ENCODE peak calls at places on chromosomes 16 and 17, in nine cellular contexts. B is T-helper 2 cell; Q is bronchial epithelial cell; I is activated CD8-positive, alpha-beta T cell treated with anti-CD3 and anti-CD28 coated beads for 36 hours; A is AML-193; U is activated CD4-positive, CD25-positive, alpha-beta regulatory T cell; P is activated CD8-positive, alpha-beta memory T cell treated with anti-CD3 and anti-CD28 coated beads for 1 hour; L is activated CD4-positive, alpha-beta T cell treated with anti-CD3 and anti-CD28 coated beads for 24 hours; S is left colon. R is an unnamed sample.

GRCh38 chr17:11730747-11731146 is 132.5 kb downstream of the DNAH9 start:
- DNase-seq in A (no peak), U (no peak), P (no peak), L (no peak), I (no peak), S (no peak), B (no peak), Q (no peak), R (no peak)

GRCh38 chr17:73052923-73053322 is 39.6 kb downstream of the SLC39A11 start:
- DNase-seq in I (no peak), L (no peak), B (no peak), U (no peak), S (no peak), Q (no peak), A (no peak), P (no peak), R (no peak)

GRCh38 chr16:1323296-1324239 is 9.9 kb upstream of the BAIAP3 start:
- DNase-seq in U (no peak), A (no peak), I (no peak), P (no peak), S (no peak), L (no peak), Q (no peak), B (no peak), R (no peak)

GRCh38 chr16:27238016-27238587 is 30.5 kb downstream of the NSMCE1 start:
- DNase-seq in L (no peak), B (no peak), P (no peak), U (no peak), S (peak), A (peak), I (peak), Q (no peak), R (no peak)

GRCh38 chr17:17355426-17355825 is 52.3 kb downstream of the NT5M start:
- DNase-seq in U (no peak), S (no peak), B (no peak), Q (no peak), A (no peak), L (no peak), P (no peak), I (no peak), R (no peak)

GRCh38 chr17:50834786-50835562 is 412 bp upstream of the WFIKKN2 start:
- DNase-seq in L (no peak), B (no peak), U (no peak), P (no peak), Q (no peak), A (no peak), S (no peak), I (no peak), R (no peak)

GRCh38 chr17:69348441-69348840 is 21.5 kb upstream of the ABCA5 start:
- DNase-seq in P (no peak), S (no peak), L (no peak), U (no peak), Q (no peak), B (no peak), A (no peak), I (no peak), R (no peak)

GRCh38 chr17:75778861-75779249 is 5.8 kb upstream of the UNK start:
- DNase-seq in P (peak), S (peak), U (no peak), B (peak), I (peak), A (peak), L (no peak), Q (no peak), R (no peak)

GRCh38 chr17:78823282-78824046 is 17.1 kb downstream of the USP36 start:
- DNase-seq in B (no peak), Q (no peak), U (no peak), I (no peak), S (no peak), A (no peak), P (no peak), L (no peak), R (no peak)

GRCh38 chr17:80416260-80416939 is 1.4 kb downstream of the ENDOV start:
- DNase-seq in A (no peak), Q (no peak), S (no peak), B (no peak), U (no peak), I (no peak), P (no peak), L (no peak), R (no peak)

GRCh38 chr17:57391076-57391825 is 134.9 kb downstream of the MSI2 start:
- DNase-seq in L (no peak), P (no peak), U (no peak), Q (no peak), I (no peak), B (no peak), S (no peak), A (peak), R (no peak)

GRCh38 chr17:76458580-76459490 is 5.9 kb upstream of the UBE2O start:
- DNase-seq in B (no peak), U (no peak), Q (peak), S (peak), A (peak), L (no peak), I (peak), P (no peak), R (peak)

GRCh38 chr17:4641297-4642195 is at the start of gene ALOX15:
- DNase-seq in P (no peak), A (no peak), Q (no peak), L (no peak), U (no peak), B (no peak), S (no peak), I (no peak), R (no peak)

GRCh38 chr16:7140899-7141298 is 191.7 kb upstream of the RBFOX1 start:
- DNase-seq in U (no peak), S (no peak), L (no peak), B (no peak), I (no peak), A (no peak), Q (peak), P (no peak), R (no peak)

GRCh38 chr16:83365166-83365565 is 442.6 kb upstream of the HSBP1 start:
- DNase-seq in U (no peak), I (no peak), L (no peak), B (no peak), Q (peak), A (no peak), S (no peak), P (no peak), R (no peak)

GRCh38 chr17:42403150-42403549 is 14.9 kb upstream of the STAT3 start:
- DNase-seq in Q (no peak), P (no peak), S (peak), L (peak), U (no peak), A (peak), I (peak), B (no peak), R (no peak)

GRCh38 chr16:69564845-69565610 is 738 bp upstream of the NFAT5 start:
- DNase-seq in A (no peak), S (no peak), U (no peak), L (no peak), B (no peak), Q (peak), P (no peak), I (no peak), R (no peak)

GRCh38 chr16:24037335-24037734 is 201.6 kb downstream of the PRKCB start:
- DNase-seq in B (no peak), U (no peak), S (no peak), I (no peak), L (no peak), Q (no peak), P (no peak), A (no peak), R (no peak)